ENCODE peak calls at places on chromosome 2, in nine cellular contexts. One of them, this sample, is unnamed.
A peak's percentile ranks its signal among the peaks of the same experiment; 100 is the strongest.

GRCh38 chr2:188623995-188624643 is 332.4 kb downstream of the GULP1 start:
- DNase-seq in choroid plexus epithelial cell: peak; percentile 91
- DNase-seq in left ventricle myocardium inferior: no peak
- DNase-seq in pancreas: no peak
- DNase-seq in AG04449: no peak
- DNase-seq in activated T-cell treated with anti-CD3 and anti-CD28 coated beads for 1 hour: no peak
- DNase-seq in cardiac muscle cell: peak; percentile 79
- DNase-seq in esophagus squamous epithelium: no peak
- DNase-seq in Right ventricle myocardium inferior: no peak
- DNase-seq in this sample: no peak

GRCh38 chr2:47173986-47174730 is 19.1 kb upstream of the STPG4 start:
- DNase-seq in Right ventricle myocardium inferior: no peak
- DNase-seq in left ventricle myocardium inferior: no peak
- DNase-seq in cardiac muscle cell: no peak
- DNase-seq in AG04449: no peak
- DNase-seq in choroid plexus epithelial cell: no peak
- DNase-seq in activated T-cell treated with anti-CD3 and anti-CD28 coated beads for 1 hour: no peak
- DNase-seq in pancreas: no peak
- DNase-seq in esophagus squamous epithelium: no peak
- DNase-seq in this sample: no peak

GRCh38 chr2:156065912-156066311 is 266.6 kb downstream of the NR4A2 start:
- DNase-seq in AG04449: no peak
- DNase-seq in left ventricle myocardium inferior: no peak
- DNase-seq in pancreas: no peak
- DNase-seq in esophagus squamous epithelium: no peak
- DNase-seq in Right ventricle myocardium inferior: no peak
- DNase-seq in cardiac muscle cell: no peak
- DNase-seq in choroid plexus epithelial cell: no peak
- DNase-seq in activated T-cell treated with anti-CD3 and anti-CD28 coated beads for 1 hour: no peak
- DNase-seq in this sample: no peak

GRCh38 chr2:24675338-24675737 is 117.9 kb downstream of the PTRHD1 start:
- DNase-seq in pancreas: no peak
- DNase-seq in AG04449: no peak
- DNase-seq in activated T-cell treated with anti-CD3 and anti-CD28 coated beads for 1 hour: no peak
- DNase-seq in left ventricle myocardium inferior: no peak
- DNase-seq in choroid plexus epithelial cell: no peak
- DNase-seq in cardiac muscle cell: no peak
- DNase-seq in Right ventricle myocardium inferior: no peak
- DNase-seq in esophagus squamous epithelium: no peak
- DNase-seq in this sample: no peak

GRCh38 chr2:111930875-111931274 is 32.5 kb downstream of the MERTK start:
- DNase-seq in Right ventricle myocardium inferior: no peak
- DNase-seq in left ventricle myocardium inferior: no peak
- DNase-seq in esophagus squamous epithelium: no peak
- DNase-seq in AG04449: no peak
- DNase-seq in cardiac muscle cell: peak; percentile 61
- DNase-seq in choroid plexus epithelial cell: peak; percentile 56
- DNase-seq in activated T-cell treated with anti-CD3 and anti-CD28 coated beads for 1 hour: no peak
- DNase-seq in pancreas: no peak
- DNase-seq in this sample: no peak

GRCh38 chr2:216862628-216863027 is 2.8 kb upstream of the TNP1 start:
- DNase-seq in pancreas: no peak
- DNase-seq in AG04449: no peak
- DNase-seq in cardiac muscle cell: no peak
- DNase-seq in esophagus squamous epithelium: no peak
- DNase-seq in left ventricle myocardium inferior: no peak
- DNase-seq in choroid plexus epithelial cell: no peak
- DNase-seq in activated T-cell treated with anti-CD3 and anti-CD28 coated beads for 1 hour: no peak
- DNase-seq in Right ventricle myocardium inferior: no peak
- DNase-seq in this sample: no peak

GRCh38 chr2:44884231-44884630 is 57.3 kb upstream of the SIX3 start:
- DNase-seq in activated T-cell treated with anti-CD3 and anti-CD28 coated beads for 1 hour: no peak
- DNase-seq in left ventricle myocardium inferior: no peak
- DNase-seq in AG04449: no peak
- DNase-seq in Right ventricle myocardium inferior: no peak
- DNase-seq in choroid plexus epithelial cell: no peak
- DNase-seq in pancreas: no peak
- DNase-seq in esophagus squamous epithelium: no peak
- DNase-seq in cardiac muscle cell: no peak
- DNase-seq in this sample: no peak

GRCh38 chr2:168469281-168469988 is 13.4 kb downstream of the CERS6 start:
- DNase-seq in activated T-cell treated with anti-CD3 and anti-CD28 coated beads for 1 hour: no peak
- DNase-seq in Right ventricle myocardium inferior: no peak
- DNase-seq in AG04449: no peak
- DNase-seq in left ventricle myocardium inferior: no peak
- DNase-seq in cardiac muscle cell: no peak
- DNase-seq in pancreas: no peak
- DNase-seq in choroid plexus epithelial cell: no peak
- DNase-seq in esophagus squamous epithelium: no peak
- DNase-seq in this sample: peak; percentile 80

GRCh38 chr2:85761-86160 is 39.5 kb upstream of the FAM110C start:
- DNase-seq in esophagus squamous epithelium: no peak
- DNase-seq in left ventricle myocardium inferior: no peak
- DNase-seq in choroid plexus epithelial cell: no peak
- DNase-seq in AG04449: no peak
- DNase-seq in Right ventricle myocardium inferior: no peak
- DNase-seq in activated T-cell treated with anti-CD3 and anti-CD28 coated beads for 1 hour: no peak
- DNase-seq in pancreas: no peak
- DNase-seq in cardiac muscle cell: no peak
- DNase-seq in this sample: no peak